ENCODE peak calls at places on chromosome 1, in ten cellular contexts. One of them, this sample, is unnamed.

GRCh38 chr1:27137022-27137542 is 17.8 kb downstream of the SLC9A1 start:
- DNase-seq in fibroblast of lung: no peak
- DNase-seq in ovary: no peak
- DNase-seq in Calu3: no peak
- DNase-seq in CD14-positive monocyte: peak; percentile 91
- DNase-seq in neural progenitor cell: no peak
- DNase-seq in AG09319: no peak
- DNase-seq in IMR-90: no peak
- DNase-seq in body of pancreas: no peak
- DNase-seq in spleen: peak; percentile 96
- DNase-seq in this sample: no peak

GRCh38 chr1:215710340-215710971 is 143.4 kb downstream of the KCTD3 start:
- DNase-seq in IMR-90: peak; percentile 69
- DNase-seq in CD14-positive monocyte: no peak
- DNase-seq in spleen: no peak
- DNase-seq in neural progenitor cell: peak; percentile 90
- DNase-seq in fibroblast of lung: peak; percentile 41
- DNase-seq in Calu3: peak; percentile 53
- DNase-seq in body of pancreas: peak; percentile 14
- DNase-seq in ovary: no peak
- DNase-seq in AG09319: peak; percentile 31
- DNase-seq in this sample: peak; percentile 60

GRCh38 chr1:27545876-27546275 is 55.9 kb upstream of the WASF2 start:
- DNase-seq in CD14-positive monocyte: no peak
- DNase-seq in Calu3: no peak
- DNase-seq in fibroblast of lung: no peak
- DNase-seq in spleen: no peak
- DNase-seq in IMR-90: no peak
- DNase-seq in body of pancreas: no peak
- DNase-seq in neural progenitor cell: no peak
- DNase-seq in ovary: peak; percentile 44
- DNase-seq in AG09319: no peak
- DNase-seq in this sample: no peak

GRCh38 chr1:69401894-69402293 is 165.8 kb upstream of the LRRC7 start:
- DNase-seq in body of pancreas: no peak
- DNase-seq in Calu3: no peak
- DNase-seq in CD14-positive monocyte: no peak
- DNase-seq in spleen: no peak
- DNase-seq in fibroblast of lung: peak; percentile 29
- DNase-seq in AG09319: no peak
- DNase-seq in ovary: no peak
- DNase-seq in IMR-90: no peak
- DNase-seq in neural progenitor cell: no peak
- DNase-seq in this sample: no peak

GRCh38 chr1:203197625-203198024 is 11.1 kb upstream of the CHI3L1 start:
- DNase-seq in IMR-90: peak; percentile 88
- DNase-seq in fibroblast of lung: peak; percentile 94
- DNase-seq in CD14-positive monocyte: no peak
- DNase-seq in Calu3: no peak
- DNase-seq in ovary: no peak
- DNase-seq in AG09319: peak; percentile 39
- DNase-seq in spleen: no peak
- DNase-seq in body of pancreas: no peak
- DNase-seq in neural progenitor cell: no peak
- DNase-seq in this sample: peak; percentile 83

GRCh38 chr1:107196973-107197562 is 56.2 kb downstream of the NTNG1 start:
- DNase-seq in IMR-90: peak; percentile 3
- DNase-seq in AG09319: no peak
- DNase-seq in body of pancreas: no peak
- DNase-seq in Calu3: peak; percentile 24
- DNase-seq in spleen: no peak
- DNase-seq in ovary: no peak
- DNase-seq in CD14-positive monocyte: no peak
- DNase-seq in neural progenitor cell: peak; percentile 72
- DNase-seq in fibroblast of lung: peak; percentile 11
- DNase-seq in this sample: no peak

GRCh38 chr1:22638476-22639234 is 2.2 kb downstream of the C1QA start:
- DNase-seq in IMR-90: no peak
- DNase-seq in Calu3: no peak
- DNase-seq in spleen: no peak
- DNase-seq in neural progenitor cell: no peak
- DNase-seq in ovary: no peak
- DNase-seq in CD14-positive monocyte: no peak
- DNase-seq in fibroblast of lung: no peak
- DNase-seq in body of pancreas: no peak
- DNase-seq in AG09319: no peak
- DNase-seq in this sample: no peak

GRCh38 chr1:39789571-39790110 is 976 bp upstream of the BMP8B start:
- DNase-seq in CD14-positive monocyte: peak; percentile 22
- DNase-seq in Calu3: no peak
- DNase-seq in neural progenitor cell: no peak
- DNase-seq in body of pancreas: no peak
- DNase-seq in IMR-90: no peak
- DNase-seq in spleen: no peak
- DNase-seq in ovary: no peak
- DNase-seq in fibroblast of lung: no peak
- DNase-seq in AG09319: no peak
- DNase-seq in this sample: no peak

GRCh38 chr1:214637722-214638473 is 34.9 kb downstream of the CENPF start:
- DNase-seq in neural progenitor cell: peak; percentile 43
- DNase-seq in body of pancreas: peak; percentile 17
- DNase-seq in IMR-90: peak; percentile 69
- DNase-seq in AG09319: peak; percentile 29
- DNase-seq in Calu3: peak; percentile 42
- DNase-seq in ovary: no peak
- DNase-seq in fibroblast of lung: peak; percentile 50
- DNase-seq in spleen: no peak
- DNase-seq in CD14-positive monocyte: no peak
- DNase-seq in this sample: peak; percentile 67

GRCh38 chr1:208119225-208119606 is 125.0 kb downstream of the PLXNA2 start:
- DNase-seq in ovary: no peak
- DNase-seq in AG09319: no peak
- DNase-seq in CD14-positive monocyte: no peak
- DNase-seq in fibroblast of lung: no peak
- DNase-seq in IMR-90: no peak
- DNase-seq in neural progenitor cell: no peak
- DNase-seq in body of pancreas: no peak
- DNase-seq in Calu3: no peak
- DNase-seq in spleen: no peak
- DNase-seq in this sample: no peak

GRCh38 chr1:217009376-217009775 is 286.1 kb upstream of the ESRRG start:
- DNase-seq in Calu3: no peak
- DNase-seq in neural progenitor cell: no peak
- DNase-seq in AG09319: no peak
- DNase-seq in body of pancreas: no peak
- DNase-seq in IMR-90: no peak
- DNase-seq in fibroblast of lung: no peak
- DNase-seq in CD14-positive monocyte: no peak
- DNase-seq in spleen: no peak
- DNase-seq in ovary: no peak
- DNase-seq in this sample: no peak

GRCh38 chr1:88802950-88803349 is 88.4 kb downstream of the GTF2B start:
- DNase-seq in fibroblast of lung: peak; percentile 77
- DNase-seq in body of pancreas: no peak
- DNase-seq in Calu3: no peak
- DNase-seq in CD14-positive monocyte: no peak
- DNase-seq in AG09319: no peak
- DNase-seq in spleen: no peak
- DNase-seq in ovary: no peak
- DNase-seq in IMR-90: peak; percentile 61
- DNase-seq in neural progenitor cell: no peak
- DNase-seq in this sample: peak; percentile 58

GRCh38 chr1:29521846-29522580 is 285.7 kb downstream of the PTPRU start:
- DNase-seq in neural progenitor cell: no peak
- DNase-seq in AG09319: no peak
- DNase-seq in CD14-positive monocyte: no peak
- DNase-seq in ovary: no peak
- DNase-seq in IMR-90: no peak
- DNase-seq in spleen: peak; percentile 30
- DNase-seq in fibroblast of lung: no peak
- DNase-seq in Calu3: no peak
- DNase-seq in body of pancreas: peak; percentile 3
- DNase-seq in this sample: no peak

GRCh38 chr1:20988030-20988825 is 188.5 kb downstream of the EIF4G3 start:
- DNase-seq in ovary: no peak
- DNase-seq in Calu3: no peak
- DNase-seq in AG09319: no peak
- DNase-seq in IMR-90: peak; percentile 67
- DNase-seq in CD14-positive monocyte: no peak
- DNase-seq in fibroblast of lung: peak; percentile 14
- DNase-seq in body of pancreas: no peak
- DNase-seq in spleen: no peak
- DNase-seq in neural progenitor cell: no peak
- DNase-seq in this sample: peak; percentile 44

GRCh38 chr1:5976231-5976630 is 16.0 kb downstream of the NPHP4 start:
- DNase-seq in neural progenitor cell: no peak
- DNase-seq in body of pancreas: no peak
- DNase-seq in ovary: no peak
- DNase-seq in AG09319: no peak
- DNase-seq in Calu3: no peak
- DNase-seq in IMR-90: no peak
- DNase-seq in CD14-positive monocyte: no peak
- DNase-seq in fibroblast of lung: no peak
- DNase-seq in spleen: peak; percentile 70
- DNase-seq in this sample: no peak

GRCh38 chr1:192732787-192733186 is 76.1 kb upstream of the RGS2 start:
- DNase-seq in Calu3: peak; percentile 20
- DNase-seq in spleen: no peak
- DNase-seq in CD14-positive monocyte: no peak
- DNase-seq in fibroblast of lung: no peak
- DNase-seq in ovary: no peak
- DNase-seq in AG09319: no peak
- DNase-seq in body of pancreas: no peak
- DNase-seq in IMR-90: no peak
- DNase-seq in neural progenitor cell: no peak
- DNase-seq in this sample: no peak

GRCh38 chr1:1164361-1164700 is 9.3 kb upstream of the TTLL10 start:
- DNase-seq in body of pancreas: no peak
- DNase-seq in fibroblast of lung: no peak
- DNase-seq in neural progenitor cell: no peak
- DNase-seq in CD14-positive monocyte: no peak
- DNase-seq in spleen: no peak
- DNase-seq in IMR-90: no peak
- DNase-seq in AG09319: no peak
- DNase-seq in Calu3: no peak
- DNase-seq in ovary: no peak
- DNase-seq in this sample: no peak

GRCh38 chr1:109466440-109467300 is at the start of gene SYPL2:
- DNase-seq in CD14-positive monocyte: no peak
- DNase-seq in AG09319: no peak
- DNase-seq in ovary: peak; percentile 60
- DNase-seq in neural progenitor cell: peak; percentile 71
- DNase-seq in body of pancreas: peak; percentile 70
- DNase-seq in fibroblast of lung: peak; percentile 15
- DNase-seq in Calu3: peak; percentile 25
- DNase-seq in spleen: peak; percentile 80
- DNase-seq in IMR-90: peak; percentile 12
- DNase-seq in this sample: no peak
- TF ChIP-seq CTCF in CD14-positive monocyte: no peak
- TF ChIP-seq CTCF in AG09319: no peak
- TF ChIP-seq CTCF in ovary: no peak
- TF ChIP-seq CTCF in neural progenitor cell: no peak
- TF ChIP-seq CTCF in body of pancreas: no peak
- TF ChIP-seq CTCF in fibroblast of lung: no peak
- TF ChIP-seq CTCF in Calu3: no peak
- TF ChIP-seq CTCF in spleen: no peak
- TF ChIP-seq CTCF in IMR-90: no peak
- TF ChIP-seq CTCF in this sample: no peak

GRCh38 chr1:178243119-178243518 is 149.2 kb downstream of the RASAL2 start:
- DNase-seq in CD14-positive monocyte: no peak
- DNase-seq in fibroblast of lung: no peak
- DNase-seq in AG09319: no peak
- DNase-seq in spleen: no peak
- DNase-seq in IMR-90: no peak
- DNase-seq in Calu3: no peak
- DNase-seq in neural progenitor cell: no peak
- DNase-seq in ovary: no peak
- DNase-seq in body of pancreas: no peak
- DNase-seq in this sample: no peak

GRCh38 chr1:178241057-178241456 is 147.2 kb downstream of the RASAL2 start:
- DNase-seq in Calu3: no peak
- DNase-seq in AG09319: no peak
- DNase-seq in spleen: no peak
- DNase-seq in neural progenitor cell: no peak
- DNase-seq in body of pancreas: no peak
- DNase-seq in fibroblast of lung: peak; percentile 74
- DNase-seq in ovary: no peak
- DNase-seq in IMR-90: peak; percentile 77
- DNase-seq in CD14-positive monocyte: no peak
- DNase-seq in this sample: peak; percentile 28

GRCh38 chr1:178243890-178244289 is 150.0 kb downstream of the RASAL2 start:
- DNase-seq in IMR-90: no peak
- DNase-seq in body of pancreas: no peak
- DNase-seq in ovary: no peak
- DNase-seq in CD14-positive monocyte: no peak
- DNase-seq in Calu3: no peak
- DNase-seq in spleen: no peak
- DNase-seq in fibroblast of lung: no peak
- DNase-seq in neural progenitor cell: no peak
- DNase-seq in AG09319: no peak
- DNase-seq in this sample: no peak

GRCh38 chr1:178238722-178239510 is 145.0 kb downstream of the RASAL2 start:
- DNase-seq in spleen: no peak
- DNase-seq in Calu3: peak; percentile 41
- DNase-seq in neural progenitor cell: no peak
- DNase-seq in ovary: no peak
- DNase-seq in AG09319: peak; percentile 88
- DNase-seq in body of pancreas: no peak
- DNase-seq in CD14-positive monocyte: no peak
- DNase-seq in IMR-90: peak; percentile 98
- DNase-seq in fibroblast of lung: peak; percentile 100
- DNase-seq in this sample: peak; percentile 99

GRCh38 chr1:178241837-178242236 is 147.9 kb downstream of the RASAL2 start:
- DNase-seq in spleen: no peak
- DNase-seq in CD14-positive monocyte: no peak
- DNase-seq in IMR-90: no peak
- DNase-seq in fibroblast of lung: no peak
- DNase-seq in Calu3: no peak
- DNase-seq in neural progenitor cell: no peak
- DNase-seq in ovary: no peak
- DNase-seq in body of pancreas: no peak
- DNase-seq in AG09319: no peak
- DNase-seq in this sample: no peak
- TF ChIP-seq CTCF in spleen: no peak
- TF ChIP-seq CTCF in CD14-positive monocyte: peak; percentile 18
- TF ChIP-seq CTCF in IMR-90: peak; percentile 20
- TF ChIP-seq CTCF in fibroblast of lung: no peak
- TF ChIP-seq CTCF in Calu3: peak; percentile 17
- TF ChIP-seq CTCF in neural progenitor cell: no peak
- TF ChIP-seq CTCF in ovary: no peak
- TF ChIP-seq CTCF in body of pancreas: no peak
- TF ChIP-seq CTCF in AG09319: no peak
- TF ChIP-seq CTCF in this sample: no peak

GRCh38 chr1:68372487-68372886 is 77.3 kb downstream of the RPE65 start:
- DNase-seq in ovary: no peak
- DNase-seq in spleen: no peak
- DNase-seq in fibroblast of lung: no peak
- DNase-seq in AG09319: no peak
- DNase-seq in IMR-90: no peak
- DNase-seq in CD14-positive monocyte: no peak
- DNase-seq in Calu3: no peak
- DNase-seq in body of pancreas: no peak
- DNase-seq in neural progenitor cell: no peak
- DNase-seq in this sample: no peak
- TF ChIP-seq CTCF in ovary: no peak
- TF ChIP-seq CTCF in spleen: no peak
- TF ChIP-seq CTCF in fibroblast of lung: no peak
- TF ChIP-seq CTCF in AG09319: no peak
- TF ChIP-seq CTCF in IMR-90: no peak
- TF ChIP-seq CTCF in CD14-positive monocyte: no peak
- TF ChIP-seq CTCF in Calu3: no peak
- TF ChIP-seq CTCF in body of pancreas: no peak
- TF ChIP-seq CTCF in neural progenitor cell: no peak
- TF ChIP-seq CTCF in this sample: no peak

GRCh38 chr1:233730809-233731208 is 116.9 kb downstream of the KCNK1 start:
- DNase-seq in fibroblast of lung: no peak
- DNase-seq in Calu3: peak; percentile 26
- DNase-seq in body of pancreas: no peak
- DNase-seq in CD14-positive monocyte: no peak
- DNase-seq in spleen: no peak
- DNase-seq in AG09319: no peak
- DNase-seq in IMR-90: no peak
- DNase-seq in neural progenitor cell: peak; percentile 32
- DNase-seq in ovary: no peak
- DNase-seq in this sample: no peak
- TF ChIP-seq CTCF in fibroblast of lung: no peak
- TF ChIP-seq CTCF in Calu3: no peak
- TF ChIP-seq CTCF in body of pancreas: no peak
- TF ChIP-seq CTCF in CD14-positive monocyte: no peak
- TF ChIP-seq CTCF in spleen: no peak
- TF ChIP-seq CTCF in AG09319: no peak
- TF ChIP-seq CTCF in IMR-90: no peak
- TF ChIP-seq CTCF in neural progenitor cell: peak; percentile 26
- TF ChIP-seq CTCF in ovary: no peak
- TF ChIP-seq CTCF in this sample: no peak